ENCODE peak calls at places on chromosomes 2 and 18, in ten cellular contexts. One of them, this sample, is unnamed.

GRCh38 chr2:47024046-47024445 is 108.4 kb upstream of the MCFD2 start:
- DNase-seq in adrenal gland: no peak
- DNase-seq in uterus: no peak
- DNase-seq in central memory CD4-positive, alpha-beta T cell: no peak
- DNase-seq in GM12865: no peak
- DNase-seq in iris pigment epithelial cell: no peak
- DNase-seq in right cardiac atrium: no peak
- DNase-seq in foreskin fibroblast: peak
- DNase-seq in stimulated activated CD4-positive, alpha-beta T cell treated with anti-CD3 and anti-CD28 coated beads, Interleukin-15, amount 100 ng/mL, for 1 hour: no peak
- DNase-seq in SW 1271: no peak
- DNase-seq in this sample: no peak

GRCh38 chr18:34909637-34910364 is 131.4 kb upstream of the MAPRE2 start:
- DNase-seq in GM12865: peak
- DNase-seq in central memory CD4-positive, alpha-beta T cell: no peak
- DNase-seq in stimulated activated CD4-positive, alpha-beta T cell treated with anti-CD3 and anti-CD28 coated beads, Interleukin-15, amount 100 ng/mL, for 1 hour: no peak
- DNase-seq in iris pigment epithelial cell: peak
- DNase-seq in right cardiac atrium: no peak
- DNase-seq in adrenal gland: peak
- DNase-seq in SW 1271: no peak
- DNase-seq in uterus: no peak
- DNase-seq in foreskin fibroblast: peak
- DNase-seq in this sample: no peak

GRCh38 chr2:235116885-235117492 is 165.2 kb downstream of the SH3BP4 start:
- DNase-seq in uterus: no peak
- DNase-seq in stimulated activated CD4-positive, alpha-beta T cell treated with anti-CD3 and anti-CD28 coated beads, Interleukin-15, amount 100 ng/mL, for 1 hour: no peak
- DNase-seq in foreskin fibroblast: peak
- DNase-seq in central memory CD4-positive, alpha-beta T cell: no peak
- DNase-seq in SW 1271: peak
- DNase-seq in iris pigment epithelial cell: peak
- DNase-seq in GM12865: peak
- DNase-seq in adrenal gland: no peak
- DNase-seq in right cardiac atrium: no peak
- DNase-seq in this sample: no peak

GRCh38 chr2:172985139-172985874 is 90.3 kb upstream of the MAP3K20 start:
- DNase-seq in central memory CD4-positive, alpha-beta T cell: no peak
- DNase-seq in SW 1271: peak
- DNase-seq in stimulated activated CD4-positive, alpha-beta T cell treated with anti-CD3 and anti-CD28 coated beads, Interleukin-15, amount 100 ng/mL, for 1 hour: no peak
- DNase-seq in foreskin fibroblast: peak
- DNase-seq in GM12865: peak
- DNase-seq in iris pigment epithelial cell: peak
- DNase-seq in right cardiac atrium: peak
- DNase-seq in adrenal gland: peak
- DNase-seq in uterus: no peak
- DNase-seq in this sample: no peak

GRCh38 chr2:15050483-15050882 is 418.0 kb downstream of the LRATD1 start:
- DNase-seq in uterus: no peak
- DNase-seq in GM12865: no peak
- DNase-seq in stimulated activated CD4-positive, alpha-beta T cell treated with anti-CD3 and anti-CD28 coated beads, Interleukin-15, amount 100 ng/mL, for 1 hour: no peak
- DNase-seq in iris pigment epithelial cell: peak
- DNase-seq in right cardiac atrium: no peak
- DNase-seq in adrenal gland: no peak
- DNase-seq in SW 1271: no peak
- DNase-seq in foreskin fibroblast: peak
- DNase-seq in central memory CD4-positive, alpha-beta T cell: no peak
- DNase-seq in this sample: no peak

GRCh38 chr2:112705576-112705975 is 15.2 kb upstream of the NT5DC4 start:
- DNase-seq in SW 1271: no peak
- DNase-seq in central memory CD4-positive, alpha-beta T cell: no peak
- DNase-seq in GM12865: no peak
- DNase-seq in adrenal gland: no peak
- DNase-seq in foreskin fibroblast: no peak
- DNase-seq in stimulated activated CD4-positive, alpha-beta T cell treated with anti-CD3 and anti-CD28 coated beads, Interleukin-15, amount 100 ng/mL, for 1 hour: no peak
- DNase-seq in iris pigment epithelial cell: peak
- DNase-seq in right cardiac atrium: no peak
- DNase-seq in uterus: no peak
- DNase-seq in this sample: no peak

GRCh38 chr2:226798422-226799210 is 1.0 kb downstream of the IRS1 start:
- DNase-seq in iris pigment epithelial cell: peak
- DNase-seq in foreskin fibroblast: peak
- DNase-seq in adrenal gland: peak
- DNase-seq in right cardiac atrium: peak
- DNase-seq in central memory CD4-positive, alpha-beta T cell: peak
- DNase-seq in uterus: peak
- DNase-seq in SW 1271: peak
- DNase-seq in GM12865: peak
- DNase-seq in stimulated activated CD4-positive, alpha-beta T cell treated with anti-CD3 and anti-CD28 coated beads, Interleukin-15, amount 100 ng/mL, for 1 hour: peak
- DNase-seq in this sample: peak

GRCh38 chr2:181240844-181241243 is 216.3 kb upstream of the ITGA4 start:
- DNase-seq in GM12865: no peak
- DNase-seq in SW 1271: no peak
- DNase-seq in central memory CD4-positive, alpha-beta T cell: no peak
- DNase-seq in right cardiac atrium: no peak
- DNase-seq in uterus: no peak
- DNase-seq in foreskin fibroblast: no peak
- DNase-seq in iris pigment epithelial cell: no peak
- DNase-seq in adrenal gland: no peak
- DNase-seq in stimulated activated CD4-positive, alpha-beta T cell treated with anti-CD3 and anti-CD28 coated beads, Interleukin-15, amount 100 ng/mL, for 1 hour: no peak
- DNase-seq in this sample: no peak

GRCh38 chr2:14536976-14537375 is 95.5 kb upstream of the LRATD1 start:
- DNase-seq in right cardiac atrium: no peak
- DNase-seq in GM12865: no peak
- DNase-seq in SW 1271: no peak
- DNase-seq in central memory CD4-positive, alpha-beta T cell: no peak
- DNase-seq in stimulated activated CD4-positive, alpha-beta T cell treated with anti-CD3 and anti-CD28 coated beads, Interleukin-15, amount 100 ng/mL, for 1 hour: no peak
- DNase-seq in adrenal gland: no peak
- DNase-seq in uterus: no peak
- DNase-seq in iris pigment epithelial cell: no peak
- DNase-seq in foreskin fibroblast: no peak
- DNase-seq in this sample: no peak

GRCh38 chr2:44582363-44583008 is 220.7 kb downstream of the CAMKMT start:
- DNase-seq in SW 1271: no peak
- DNase-seq in central memory CD4-positive, alpha-beta T cell: no peak
- DNase-seq in adrenal gland: no peak
- DNase-seq in right cardiac atrium: no peak
- DNase-seq in uterus: no peak
- DNase-seq in stimulated activated CD4-positive, alpha-beta T cell treated with anti-CD3 and anti-CD28 coated beads, Interleukin-15, amount 100 ng/mL, for 1 hour: no peak
- DNase-seq in foreskin fibroblast: peak
- DNase-seq in iris pigment epithelial cell: peak
- DNase-seq in GM12865: no peak
- DNase-seq in this sample: no peak

GRCh38 chr2:8986327-8986976 is 17.0 kb downstream of the MBOAT2 start:
- DNase-seq in GM12865: peak
- DNase-seq in stimulated activated CD4-positive, alpha-beta T cell treated with anti-CD3 and anti-CD28 coated beads, Interleukin-15, amount 100 ng/mL, for 1 hour: no peak
- DNase-seq in central memory CD4-positive, alpha-beta T cell: no peak
- DNase-seq in adrenal gland: no peak
- DNase-seq in SW 1271: no peak
- DNase-seq in foreskin fibroblast: no peak
- DNase-seq in iris pigment epithelial cell: no peak
- DNase-seq in right cardiac atrium: no peak
- DNase-seq in uterus: no peak
- DNase-seq in this sample: peak

GRCh38 chr2:40831313-40831873 is 379.5 kb upstream of the SLC8A1 start:
- DNase-seq in stimulated activated CD4-positive, alpha-beta T cell treated with anti-CD3 and anti-CD28 coated beads, Interleukin-15, amount 100 ng/mL, for 1 hour: no peak
- DNase-seq in right cardiac atrium: no peak
- DNase-seq in iris pigment epithelial cell: no peak
- DNase-seq in SW 1271: no peak
- DNase-seq in uterus: no peak
- DNase-seq in GM12865: no peak
- DNase-seq in foreskin fibroblast: no peak
- DNase-seq in central memory CD4-positive, alpha-beta T cell: no peak
- DNase-seq in adrenal gland: no peak
- DNase-seq in this sample: no peak